ENCODE peak calls at places on chromosomes 2 and 18, in eight cellular contexts. One of them, this sample, is unnamed.

GRCh38 chr18:47160256-47160655 is 10.0 kb upstream of the HDHD2 start:
- DNase-seq in SK-N-SH: no peak
- DNase-seq in GM23338: peak; percentile 67
- DNase-seq in PC-3: no peak
- DNase-seq in hepatocyte: no peak
- DNase-seq in GM23248: no peak
- DNase-seq in HCT116: no peak
- DNase-seq in neural progenitor cell: no peak
- DNase-seq in this sample: no peak

GRCh38 chr2:4295680-4296079 is 592.3 kb downstream of the DCDC2C start:
- DNase-seq in hepatocyte: no peak
- DNase-seq in PC-3: no peak
- DNase-seq in GM23248: no peak
- DNase-seq in GM23338: no peak
- DNase-seq in SK-N-SH: no peak
- DNase-seq in neural progenitor cell: no peak
- DNase-seq in HCT116: no peak
- DNase-seq in this sample: no peak

GRCh38 chr2:102385522-102385921 is 29.9 kb downstream of the IL18R1 start:
- DNase-seq in GM23338: no peak
- DNase-seq in hepatocyte: no peak
- DNase-seq in neural progenitor cell: no peak
- DNase-seq in SK-N-SH: no peak
- DNase-seq in HCT116: no peak
- DNase-seq in PC-3: no peak
- DNase-seq in GM23248: peak; percentile 6
- DNase-seq in this sample: no peak

GRCh38 chr2:19176977-19177376 is 181.4 kb downstream of the OSR1 start:
- DNase-seq in GM23338: no peak
- DNase-seq in HCT116: no peak
- DNase-seq in neural progenitor cell: no peak
- DNase-seq in GM23248: peak; percentile 69
- DNase-seq in hepatocyte: no peak
- DNase-seq in SK-N-SH: no peak
- DNase-seq in PC-3: peak; percentile 79
- DNase-seq in this sample: no peak

GRCh38 chr2:117055499-117056375 is 758.8 kb upstream of the DDX18 start:
- DNase-seq in SK-N-SH: no peak
- DNase-seq in HCT116: no peak
- DNase-seq in neural progenitor cell: no peak
- DNase-seq in hepatocyte: no peak
- DNase-seq in GM23248: no peak
- DNase-seq in PC-3: no peak
- DNase-seq in GM23338: peak; percentile 12
- DNase-seq in this sample: no peak

GRCh38 chr2:209473930-209474419 is 50.1 kb downstream of the MAP2 start:
- DNase-seq in PC-3: peak; percentile 94
- DNase-seq in neural progenitor cell: no peak
- DNase-seq in HCT116: peak; percentile 68
- DNase-seq in hepatocyte: peak; percentile 33
- DNase-seq in GM23248: peak; percentile 91
- DNase-seq in GM23338: no peak
- DNase-seq in SK-N-SH: no peak
- DNase-seq in this sample: no peak

GRCh38 chr2:206211657-206212255 is 52.1 kb downstream of the EEF1B2 start:
- DNase-seq in SK-N-SH: no peak
- DNase-seq in hepatocyte: no peak
- DNase-seq in neural progenitor cell: no peak
- DNase-seq in GM23248: peak; percentile 91
- DNase-seq in GM23338: no peak
- DNase-seq in PC-3: peak; percentile 82
- DNase-seq in HCT116: no peak
- DNase-seq in this sample: no peak

GRCh38 chr18:1292167-1292566 is 387.5 kb downstream of the ADCYAP1 start:
- DNase-seq in SK-N-SH: no peak
- DNase-seq in neural progenitor cell: no peak
- DNase-seq in PC-3: peak; percentile 73
- DNase-seq in HCT116: no peak
- DNase-seq in GM23338: no peak
- DNase-seq in GM23248: no peak
- DNase-seq in hepatocyte: no peak
- DNase-seq in this sample: no peak

GRCh38 chr18:32095571-32096229 is 4.0 kb downstream of the RNF138 start:
- DNase-seq in PC-3: no peak
- DNase-seq in GM23248: no peak
- DNase-seq in neural progenitor cell: no peak
- DNase-seq in hepatocyte: no peak
- DNase-seq in GM23338: no peak
- DNase-seq in SK-N-SH: no peak
- DNase-seq in HCT116: no peak
- DNase-seq in this sample: no peak

GRCh38 chr18:50190236-50190635 is 4.7 kb downstream of the MYO5B start:
- DNase-seq in SK-N-SH: no peak
- DNase-seq in neural progenitor cell: no peak
- DNase-seq in GM23338: no peak
- DNase-seq in PC-3: peak; percentile 58
- DNase-seq in HCT116: no peak
- DNase-seq in hepatocyte: no peak
- DNase-seq in GM23248: peak; percentile 32
- DNase-seq in this sample: no peak

GRCh38 chr18:61085036-61085435 is 248.2 kb upstream of the CDH20 start:
- DNase-seq in hepatocyte: no peak
- DNase-seq in SK-N-SH: no peak
- DNase-seq in GM23248: no peak
- DNase-seq in PC-3: no peak
- DNase-seq in HCT116: no peak
- DNase-seq in GM23338: no peak
- DNase-seq in neural progenitor cell: no peak
- DNase-seq in this sample: no peak

GRCh38 chr2:88844960-88845359 is 153.5 kb downstream of the RPIA start:
- DNase-seq in hepatocyte: no peak
- DNase-seq in HCT116: no peak
- DNase-seq in PC-3: no peak
- DNase-seq in GM23248: no peak
- DNase-seq in SK-N-SH: no peak
- DNase-seq in GM23338: no peak
- DNase-seq in neural progenitor cell: no peak
- DNase-seq in this sample: no peak

GRCh38 chr2:216139884-216140283 is 30.7 kb downstream of the XRCC5 start:
- DNase-seq in HCT116: peak; percentile 21
- DNase-seq in SK-N-SH: peak; percentile 27
- DNase-seq in PC-3: peak; percentile 43
- DNase-seq in GM23338: peak; percentile 64
- DNase-seq in hepatocyte: peak; percentile 47
- DNase-seq in GM23248: peak; percentile 26
- DNase-seq in neural progenitor cell: peak; percentile 26
- DNase-seq in this sample: peak; percentile 12
- TF ChIP-seq EZH2phosphoT487 in HCT116: no peak
- TF ChIP-seq EZH2phosphoT487 in SK-N-SH: no peak
- TF ChIP-seq EZH2phosphoT487 in PC-3: no peak
- TF ChIP-seq EZH2phosphoT487 in GM23338: no peak
- TF ChIP-seq EZH2phosphoT487 in hepatocyte: no peak
- TF ChIP-seq EZH2phosphoT487 in GM23248: no peak
- TF ChIP-seq EZH2phosphoT487 in neural progenitor cell: no peak
- TF ChIP-seq EZH2phosphoT487 in this sample: no peak

DNA sequence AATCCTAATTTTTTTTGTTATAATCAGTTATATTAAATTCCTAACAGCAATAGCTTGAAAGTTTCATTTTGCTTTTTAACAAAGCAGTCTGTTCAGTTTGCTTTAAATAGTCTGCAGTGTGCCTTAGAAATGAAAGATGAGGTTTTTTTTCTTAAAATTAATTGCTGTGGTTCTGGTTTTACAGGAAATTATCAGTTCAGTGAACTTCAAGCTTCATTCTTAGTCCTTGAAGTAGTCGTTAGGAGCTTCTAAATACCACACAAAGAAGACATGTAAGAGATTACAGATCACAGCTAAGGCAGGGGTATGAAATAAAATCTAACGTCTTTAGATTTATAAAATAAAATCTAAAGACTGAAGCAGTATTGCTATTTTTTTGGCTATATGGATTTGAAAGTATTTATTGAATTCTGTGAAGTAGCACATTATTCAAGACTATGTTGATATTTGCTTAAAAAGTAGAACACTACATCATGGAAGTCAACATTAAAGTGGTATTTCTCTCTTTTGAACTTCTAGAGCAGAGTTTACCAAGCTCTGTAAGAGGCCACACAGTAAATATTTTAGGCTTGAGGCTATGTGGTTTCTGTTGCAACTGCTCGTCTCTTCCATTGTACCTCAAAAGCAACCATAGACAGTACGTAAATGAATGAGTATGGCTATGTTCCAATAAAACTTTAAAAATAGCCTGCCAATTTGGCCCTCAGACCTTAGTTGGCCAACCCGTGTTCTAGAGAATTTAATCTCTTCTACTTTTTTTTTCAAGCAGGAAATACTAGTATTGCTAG is 81.5 kb upstream of the STON1 start:
- DNase-seq in GM23338: no peak
- DNase-seq in GM23248: peak; percentile 86
- DNase-seq in SK-N-SH: no peak
- DNase-seq in PC-3: peak; percentile 78
- DNase-seq in HCT116: no peak
- DNase-seq in hepatocyte: no peak
- DNase-seq in neural progenitor cell: no peak
- DNase-seq in this sample: no peak
- TF ChIP-seq EZH2phosphoT487 in GM23338: no peak
- TF ChIP-seq EZH2phosphoT487 in GM23248: no peak
- TF ChIP-seq EZH2phosphoT487 in SK-N-SH: no peak
- TF ChIP-seq EZH2phosphoT487 in PC-3: no peak
- TF ChIP-seq EZH2phosphoT487 in HCT116: no peak
- TF ChIP-seq EZH2phosphoT487 in hepatocyte: no peak
- TF ChIP-seq EZH2phosphoT487 in neural progenitor cell: no peak
- TF ChIP-seq EZH2phosphoT487 in this sample: no peak

GRCh38 chr18:43935051-43935412 is 657.7 kb upstream of the SYT4 start:
- DNase-seq in neural progenitor cell: no peak
- DNase-seq in PC-3: no peak
- DNase-seq in hepatocyte: peak; percentile 56
- DNase-seq in GM23338: no peak
- DNase-seq in HCT116: no peak
- DNase-seq in SK-N-SH: no peak
- DNase-seq in GM23248: peak; percentile 53
- DNase-seq in this sample: no peak

GRCh38 chr18:43932140-43932539 is 654.9 kb upstream of the SYT4 start:
- DNase-seq in GM23338: no peak
- DNase-seq in PC-3: no peak
- DNase-seq in neural progenitor cell: no peak
- DNase-seq in SK-N-SH: no peak
- DNase-seq in GM23248: no peak
- DNase-seq in hepatocyte: peak; percentile 32
- DNase-seq in HCT116: no peak
- DNase-seq in this sample: no peak

GRCh38 chr18:43933177-43933576 is 655.9 kb upstream of the SYT4 start:
- DNase-seq in GM23338: no peak
- DNase-seq in neural progenitor cell: no peak
- DNase-seq in PC-3: no peak
- DNase-seq in SK-N-SH: no peak
- DNase-seq in hepatocyte: no peak
- DNase-seq in HCT116: no peak
- DNase-seq in GM23248: no peak
- DNase-seq in this sample: no peak

GRCh38 chr18:43934322-43935050 is 657.2 kb upstream of the SYT4 start:
- DNase-seq in SK-N-SH: no peak
- DNase-seq in GM23248: no peak
- DNase-seq in HCT116: no peak
- DNase-seq in hepatocyte: peak; percentile 18
- DNase-seq in PC-3: no peak
- DNase-seq in GM23338: no peak
- DNase-seq in neural progenitor cell: no peak
- DNase-seq in this sample: no peak

GRCh38 chr18:43936176-43936575 is 658.9 kb upstream of the SYT4 start:
- DNase-seq in neural progenitor cell: no peak
- DNase-seq in hepatocyte: no peak
- DNase-seq in GM23338: no peak
- DNase-seq in GM23248: no peak
- DNase-seq in HCT116: no peak
- DNase-seq in PC-3: no peak
- DNase-seq in SK-N-SH: no peak
- DNase-seq in this sample: no peak
- TF ChIP-seq EZH2phosphoT487 in neural progenitor cell: no peak
- TF ChIP-seq EZH2phosphoT487 in hepatocyte: no peak
- TF ChIP-seq EZH2phosphoT487 in GM23338: no peak
- TF ChIP-seq EZH2phosphoT487 in GM23248: no peak
- TF ChIP-seq EZH2phosphoT487 in HCT116: no peak
- TF ChIP-seq EZH2phosphoT487 in PC-3: no peak
- TF ChIP-seq EZH2phosphoT487 in SK-N-SH: no peak
- TF ChIP-seq EZH2phosphoT487 in this sample: no peak

GRCh38 chr2:162579986-162580385 is 236.1 kb downstream of the GCA start:
- DNase-seq in HCT116: no peak
- DNase-seq in neural progenitor cell: peak; percentile 47
- DNase-seq in hepatocyte: peak; percentile 47
- DNase-seq in GM23338: peak; percentile 9
- DNase-seq in PC-3: no peak
- DNase-seq in SK-N-SH: no peak
- DNase-seq in GM23248: no peak
- DNase-seq in this sample: no peak
- TF ChIP-seq EZH2phosphoT487 in HCT116: no peak
- TF ChIP-seq EZH2phosphoT487 in neural progenitor cell: no peak
- TF ChIP-seq EZH2phosphoT487 in hepatocyte: no peak
- TF ChIP-seq EZH2phosphoT487 in GM23338: no peak
- TF ChIP-seq EZH2phosphoT487 in PC-3: no peak
- TF ChIP-seq EZH2phosphoT487 in SK-N-SH: no peak
- TF ChIP-seq EZH2phosphoT487 in GM23248: no peak
- TF ChIP-seq EZH2phosphoT487 in this sample: no peak

DNA sequence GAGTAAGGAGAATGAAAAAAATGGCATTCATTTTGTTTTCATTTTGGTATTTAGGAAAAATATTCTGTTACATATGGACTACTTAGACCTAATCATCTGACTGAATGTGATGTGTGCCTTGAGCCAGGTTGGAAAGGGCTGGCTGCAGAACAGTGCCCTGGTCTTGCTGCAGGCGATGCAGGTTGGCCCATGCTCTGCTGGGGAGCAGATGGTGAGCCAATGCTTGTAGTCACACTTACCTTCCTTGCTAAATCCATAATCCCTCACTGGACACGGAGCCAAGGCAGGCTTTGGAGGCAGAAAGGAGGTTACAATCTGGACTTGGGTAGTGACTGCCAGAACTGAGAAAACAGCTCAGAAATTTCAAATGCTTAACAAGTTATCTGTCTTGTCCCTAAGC is 228.7 kb downstream of the ARHGAP15 start:
- DNase-seq in HCT116: no peak
- DNase-seq in PC-3: no peak
- DNase-seq in SK-N-SH: peak; percentile 19
- DNase-seq in GM23338: no peak
- DNase-seq in hepatocyte: no peak
- DNase-seq in GM23248: no peak
- DNase-seq in neural progenitor cell: peak; percentile 21
- DNase-seq in this sample: no peak
- TF ChIP-seq EZH2phosphoT487 in HCT116: no peak
- TF ChIP-seq EZH2phosphoT487 in PC-3: no peak
- TF ChIP-seq EZH2phosphoT487 in SK-N-SH: no peak
- TF ChIP-seq EZH2phosphoT487 in GM23338: no peak
- TF ChIP-seq EZH2phosphoT487 in hepatocyte: no peak
- TF ChIP-seq EZH2phosphoT487 in GM23248: no peak
- TF ChIP-seq EZH2phosphoT487 in neural progenitor cell: no peak
- TF ChIP-seq EZH2phosphoT487 in this sample: no peak

This sample was measured in OCI-LY7.